ENCODE peak calls at places on chromosomes 16 and 17, in four cellular contexts. A, D, W and Z are unnamed samples.

GRCh38 chr16:53743149-53743566 is 39.2 kb downstream of the FTO start:
- DNase-seq in D (peak; percentile 13), A (no peak), W (peak; percentile 41), Z (no peak)

GRCh38 chr16:79973320-79973719 is 372.8 kb upstream of the MAF start:
- DNase-seq in A (no peak), W (no peak), D (no peak), Z (no peak)

GRCh38 chr16:84479716-84480450 is 24.6 kb downstream of the MEAK7 start:
- DNase-seq in A (no peak), W (no peak), D (no peak), Z (no peak)

GRCh38 chr16:11200523-11201063 is 55.4 kb downstream of the SOCS1 start:
- DNase-seq in D (no peak), W (no peak), A (no peak), Z (no peak)

GRCh38 chr17:28078443-28079229 is 36.2 kb downstream of the NLK start:
- DNase-seq in W (no peak), D (no peak), A (no peak), Z (no peak)

GRCh38 chr16:641326-642188 is at the start of gene MCRIP2:
- DNase-seq in A (peak; percentile 66), D (peak; percentile 86), W (peak; percentile 97), Z (peak; percentile 91)

GRCh38 chr17:39177256-39177655 is 11.3 kb upstream of the ARL5C start:
- DNase-seq in D (no peak), W (no peak), A (no peak), Z (no peak)

GRCh38 chr16:85908889-85909584 is 10.1 kb downstream of the IRF8 start:
- DNase-seq in W (no peak), D (no peak), A (no peak), Z (no peak)

GRCh38 chr16:86580063-86580797 is 1.9 kb downstream of the FOXL1 start:
- DNase-seq in D (no peak), W (no peak), A (no peak), Z (no peak)

GRCh38 chr17:17737938-17738894 is 57.0 kb downstream of the RAI1 start:
- DNase-seq in D (no peak), W (no peak), A (no peak), Z (peak; percentile 80)

GRCh38 chr16:72848759-72849664 is 198.9 kb downstream of the ZFHX3 start:
- DNase-seq in A (peak; percentile 66), W (peak; percentile 52), D (no peak), Z (peak; percentile 81)

GRCh38 chr16:67814567-67814966 is 7.9 kb downstream of the TSNAXIP1 start:
- DNase-seq in A (no peak), W (no peak), D (no peak), Z (peak; percentile 66)

GRCh38 chr16:67543036-67543435 is 14.4 kb downstream of the RIPOR1 start:
- DNase-seq in D (no peak), W (no peak), A (no peak), Z (no peak)

GRCh38 chr17:83006515-83007455 is 72.6 kb upstream of the METRNL start:
- DNase-seq in W (no peak), D (no peak), A (no peak), Z (no peak)

GRCh38 chr16:47719713-47720112 is 258.6 kb downstream of the PHKB start:
- DNase-seq in A (no peak), D (no peak), W (no peak), Z (no peak)